ENCODE peak calls at places on chromosomes 5 and 9, in four cellular contexts. D is spleen, O is stomach, U is sigmoid colon. N is an unnamed sample.

GRCh38 chr5:147098233-147098790 is 136.5 kb upstream of the STK32A start:
- DNase-seq in U (no peak), O (no peak), D (no peak), N (no peak)

GRCh38 chr5:138128344-138128743 is 10.9 kb downstream of the NME5 start:
- DNase-seq in O (no peak), U (no peak), D (no peak), N (no peak)

GRCh38 chr9:136628287-136628686 is 34.4 kb upstream of the EGFL7 start:
- DNase-seq in O (no peak), D (no peak), U (no peak), N (no peak)

GRCh38 chr9:137025120-137025966 is 2.7 kb downstream of the ABCA2 start:
- DNase-seq in O (peak; percentile 91), D (peak; percentile 87), U (peak; percentile 85), N (no peak)

GRCh38 chr9:133704711-133705181 is 33.4 kb downstream of the SARDH start:
- DNase-seq in O (no peak), U (peak; percentile 56), D (peak; percentile 66), N (no peak)

GRCh38 chr5:72268260-72268659 is 51.8 kb downstream of the MRPS27 start:
- DNase-seq in O (no peak), U (no peak), D (no peak), N (no peak)

GRCh38 chr5:94524841-94525697 is 93.3 kb downstream of the KIAA0825 start:
- DNase-seq in D (no peak), U (no peak), O (no peak), N (no peak)

GRCh38 chr5:128905225-128906110 is 59.8 kb upstream of the SLC27A6 start:
- DNase-seq in D (no peak), U (no peak), O (no peak), N (no peak)

GRCh38 chr5:112690605-112691340 is 46.9 kb upstream of the APC start:
- DNase-seq in D (no peak), U (no peak), O (no peak), N (no peak)

GRCh38 chr5:178419651-178420050 is 170.5 kb downstream of the COL23A1 start:
- DNase-seq in D (no peak), U (no peak), O (no peak), N (no peak)

GRCh38 chr9:105114956-105115728 is 129.3 kb upstream of the SLC44A1 start:
- DNase-seq in U (peak; percentile 76), O (peak; percentile 42), D (peak; percentile 83), N (no peak)

GRCh38 chr5:40429258-40430111 is 250.2 kb upstream of the PTGER4 start:
- DNase-seq in O (no peak), D (no peak), U (no peak), N (no peak)

GRCh38 chr9:124617477-124618141 is 110.4 kb upstream of the NR5A1 start:
- DNase-seq in U (peak; percentile 85), O (peak; percentile 81), D (peak; percentile 85), N (no peak)
- TF ChIP-seq POLR2A in U (no peak), O (no peak), D (no peak), N (no peak)

GRCh38 chr5:159181152-159181551 is 28.2 kb downstream of the RNF145 start:
- DNase-seq in O (no peak), U (no peak), D (no peak), N (no peak)

GRCh38 chr5:159175547-159175946 is 33.8 kb downstream of the RNF145 start:
- DNase-seq in U (no peak), O (no peak), D (no peak), N (no peak)

GRCh38 chr5:159182691-159183090 is 26.7 kb downstream of the RNF145 start:
- DNase-seq in U (no peak), O (no peak), D (no peak), N (no peak)

GRCh38 chr5:159179556-159180305 is 29.6 kb downstream of the RNF145 start:
- DNase-seq in D (no peak), U (no peak), O (no peak), N (no peak)

DNA sequence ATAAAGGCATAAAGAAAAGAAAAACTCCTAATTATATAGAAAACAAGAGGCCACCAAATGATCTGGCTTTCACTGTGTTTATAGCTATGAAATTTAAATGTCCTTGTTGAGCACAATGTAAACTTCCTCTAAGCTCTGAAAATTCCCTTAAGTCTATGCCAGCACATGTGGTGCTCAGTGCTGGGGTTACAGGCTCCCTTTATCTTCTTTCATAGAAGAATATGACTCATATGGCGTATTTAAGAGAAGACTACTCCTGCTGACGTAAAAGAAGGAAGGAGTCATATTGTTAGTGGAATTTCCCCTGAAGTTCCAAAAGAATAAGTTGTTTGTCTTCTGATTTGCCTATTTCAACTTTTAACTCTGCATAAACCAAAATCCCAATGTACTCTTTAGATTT is 30.4 kb downstream of the RNF145 start:
- DNase-seq in O (no peak), U (no peak), D (no peak), N (no peak)
- TF ChIP-seq POLR2A in O (no peak), U (no peak), D (no peak), N (no peak)

DNA sequence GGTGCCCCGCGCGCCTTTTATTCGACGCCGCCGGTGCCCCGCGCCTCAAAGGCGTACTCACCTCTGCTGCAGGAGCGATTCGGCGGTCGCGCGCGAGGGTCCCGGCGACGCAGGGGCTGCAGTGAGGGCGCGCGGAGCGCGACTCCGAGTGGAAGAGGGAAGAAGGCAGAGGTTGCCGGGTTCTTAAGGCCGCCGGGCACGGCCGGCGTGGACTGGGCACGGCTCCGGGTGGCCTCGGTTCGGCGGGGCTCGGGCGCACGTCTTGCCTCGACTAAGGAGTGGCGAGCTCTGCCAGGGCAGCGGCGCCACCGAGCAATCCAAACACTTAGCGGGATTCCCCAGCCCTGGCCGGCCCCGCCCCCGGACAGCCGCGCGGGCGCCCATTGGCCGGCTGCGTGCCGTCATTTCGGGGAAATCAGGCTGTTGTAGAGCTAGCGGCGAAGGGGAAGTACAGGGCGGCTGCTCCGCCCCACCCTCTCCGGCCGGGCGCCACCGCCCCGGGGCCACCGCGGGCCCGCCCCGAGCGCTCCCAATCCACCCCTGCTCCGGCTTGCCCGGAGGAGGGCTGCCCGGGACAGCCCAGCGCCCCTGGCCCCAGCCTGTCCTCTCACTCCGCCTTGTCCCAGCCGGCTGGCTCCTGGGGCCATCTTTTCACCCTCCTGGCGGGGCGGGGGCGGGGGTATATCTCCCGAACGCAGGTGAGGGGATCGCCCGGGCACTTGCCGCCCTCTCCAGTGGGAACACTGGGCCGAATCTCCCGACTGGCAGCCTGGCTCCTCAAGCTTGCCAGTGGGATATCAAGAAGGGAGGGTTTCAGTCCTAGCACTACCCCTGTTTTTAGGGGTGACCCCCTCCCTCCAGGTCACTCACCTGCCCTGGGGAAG is at the start of gene IRF1:
- DNase-seq in O (peak; percentile 97), D (peak; percentile 99), U (peak; percentile 98), N (peak; percentile 98)
- TF ChIP-seq POLR2A in O (no peak), D (peak; percentile 92), U (peak; percentile 87), N (no peak)

GRCh38 chr5:132829742-132830435 is 558 bp downstream of the SHROOM1 start:
- DNase-seq in O (peak; percentile 87), D (peak; percentile 93), U (peak; percentile 85), N (no peak)
- TF ChIP-seq POLR2A in O (no peak), D (no peak), U (no peak), N (no peak)

GRCh38 chr9:116469128-116469527 is 218.0 kb upstream of the TRIM32 start:
- DNase-seq in D (no peak), O (no peak), U (no peak), N (no peak)

GRCh38 chr9:116466289-116467012 is 220.7 kb upstream of the TRIM32 start:
- DNase-seq in O (peak; percentile 41), U (no peak), D (no peak), N (no peak)

GRCh38 chr9:116465591-116466288 is 221.4 kb upstream of the TRIM32 start:
- DNase-seq in U (no peak), D (no peak), O (no peak), N (no peak)

GRCh38 chr9:116468369-116468768 is 218.7 kb upstream of the TRIM32 start:
- DNase-seq in U (no peak), D (no peak), O (no peak), N (no peak)

DNA sequence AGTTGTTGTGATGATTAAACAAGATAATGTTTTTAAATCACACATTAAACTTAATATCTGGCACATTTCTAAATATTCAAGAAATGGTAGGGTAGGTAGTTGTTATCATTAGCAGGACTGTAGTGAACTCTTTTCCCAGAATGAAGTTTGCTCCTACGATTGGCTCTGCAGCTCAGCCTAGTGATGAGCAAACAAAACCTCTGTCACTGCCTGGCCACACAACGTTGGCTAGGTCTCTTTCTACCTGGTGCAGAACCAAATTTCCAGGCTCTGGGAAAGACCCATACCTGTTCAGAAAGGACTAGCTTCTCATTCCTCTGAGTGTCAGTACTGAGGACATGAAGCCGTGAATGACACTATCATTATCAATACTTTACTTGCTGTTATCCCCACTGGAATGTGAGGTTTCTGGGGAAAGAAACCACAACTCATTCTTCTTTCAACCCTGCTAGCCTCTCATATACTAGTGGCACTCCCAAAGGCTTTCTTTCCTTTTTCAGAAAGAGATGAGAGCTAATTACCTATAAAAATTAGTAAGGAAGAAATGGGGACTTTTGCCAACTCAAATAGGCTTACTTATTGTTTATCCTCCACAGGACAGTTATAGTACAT is 219.3 kb upstream of the TRIM32 start:
- DNase-seq in O (no peak), U (no peak), D (no peak), N (no peak)
- TF ChIP-seq POLR2A in O (no peak), U (no peak), D (no peak), N (no peak)

DNA sequence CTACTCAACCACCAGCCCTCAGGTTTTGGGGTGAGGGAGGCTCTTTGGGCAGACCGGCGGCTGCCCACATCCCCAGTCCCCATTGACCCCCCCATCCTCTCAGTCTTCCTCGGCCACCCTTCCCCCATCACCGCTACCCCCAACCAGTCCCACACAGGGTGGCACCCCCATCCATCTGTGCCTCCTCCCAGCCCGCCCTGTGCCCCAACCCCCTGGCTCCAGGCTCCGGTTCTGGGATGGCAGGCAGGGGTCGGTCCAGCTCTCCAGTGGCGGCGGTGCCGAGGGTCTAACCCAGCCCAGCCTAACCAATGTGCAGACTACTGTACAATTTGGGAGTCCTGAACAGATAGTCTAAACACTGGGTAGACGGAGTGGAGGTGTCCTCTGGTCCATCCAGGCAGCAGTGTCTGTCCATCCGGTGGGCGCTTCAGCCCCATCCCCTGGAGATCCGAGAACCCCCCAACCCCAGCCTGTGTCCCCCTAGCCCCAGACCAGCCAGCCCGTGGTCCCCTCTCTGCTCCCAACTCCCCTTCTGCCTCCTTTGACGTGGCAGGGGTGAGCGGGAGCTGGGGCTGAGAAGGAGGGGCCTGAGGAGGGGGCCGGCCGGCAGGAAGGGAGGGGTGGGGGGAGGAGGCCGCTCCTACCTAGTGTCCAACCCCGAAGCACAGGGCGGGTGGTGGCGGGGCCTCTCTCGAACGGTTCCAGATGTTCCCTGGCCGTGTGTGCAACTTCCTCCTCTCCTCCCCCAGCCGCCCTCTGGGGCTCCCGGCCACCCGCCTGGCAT is 31.2 kb downstream of the GOLGA2 start:
- DNase-seq in D (peak; percentile 86), U (peak; percentile 95), O (peak; percentile 49), N (no peak)
- TF ChIP-seq POLR2A in D (no peak), U (no peak), O (no peak), N (peak; percentile 71)

GRCh38 chr9:123326662-123327093 is 29.3 kb upstream of the CRB2 start:
- DNase-seq in O (no peak), U (no peak), D (no peak), N (no peak)
- TF ChIP-seq POLR2A in O (no peak), U (no peak), D (no peak), N (no peak)

N was measured in vagina.